ENCODE peak calls at places on chromosomes 11 and 22, in four cellular contexts. One of them, this sample, is unnamed.

GRCh38 chr11:120966840-120967239 is 57.1 kb upstream of the TBCEL start:
- DNase-seq in OCI-LY7: no peak
- DNase-seq in endodermal cell: no peak
- DNase-seq in tibial nerve: no peak
- DNase-seq in this sample: no peak

GRCh38 chr11:120929664-120930154 is 94.2 kb upstream of the TBCEL start:
- DNase-seq in OCI-LY7: peak
- DNase-seq in endodermal cell: peak
- DNase-seq in tibial nerve: no peak
- DNase-seq in this sample: peak

GRCh38 chr11:8759634-8760033 is 77.0 kb downstream of the RPL27A start:
- DNase-seq in OCI-LY7: no peak
- DNase-seq in endodermal cell: peak
- DNase-seq in tibial nerve: no peak
- DNase-seq in this sample: no peak

GRCh38 chr22:28053871-28054621 is 135.0 kb upstream of the PITPNB start:
- DNase-seq in OCI-LY7: no peak
- DNase-seq in endodermal cell: no peak
- DNase-seq in tibial nerve: no peak
- DNase-seq in this sample: no peak

GRCh38 chr11:66339163-66339675 is 3.0 kb upstream of the RIN1 start:
- DNase-seq in OCI-LY7: no peak
- DNase-seq in endodermal cell: no peak
- DNase-seq in tibial nerve: no peak
- DNase-seq in this sample: no peak

GRCh38 chr11:85884581-85885021 is 29.4 kb downstream of the CCDC83 start:
- DNase-seq in OCI-LY7: no peak
- DNase-seq in endodermal cell: no peak
- DNase-seq in tibial nerve: no peak
- DNase-seq in this sample: no peak

GRCh38 chr11:69981119-69981770 is 96.9 kb upstream of the ANO1 start:
- DNase-seq in OCI-LY7: no peak
- DNase-seq in endodermal cell: peak
- DNase-seq in tibial nerve: no peak
- DNase-seq in this sample: no peak

GRCh38 chr22:25495286-25495685 is 69.2 kb upstream of the GRK3 start:
- DNase-seq in OCI-LY7: no peak
- DNase-seq in endodermal cell: no peak
- DNase-seq in tibial nerve: no peak
- DNase-seq in this sample: no peak

GRCh38 chr22:42410708-42411107 is 21.5 kb downstream of the NFAM1 start:
- DNase-seq in OCI-LY7: no peak
- DNase-seq in endodermal cell: no peak
- DNase-seq in tibial nerve: no peak
- DNase-seq in this sample: no peak

GRCh38 chr22:46936378-46936916 is 174.0 kb downstream of the TBC1D22A start:
- DNase-seq in OCI-LY7: no peak
- DNase-seq in endodermal cell: no peak
- DNase-seq in tibial nerve: peak
- DNase-seq in this sample: no peak

GRCh38 chr22:26502688-26503561 is 9.3 kb downstream of the TFIP11 start:
- DNase-seq in OCI-LY7: peak
- DNase-seq in endodermal cell: peak
- DNase-seq in tibial nerve: no peak
- DNase-seq in this sample: no peak

GRCh38 chr22:23034621-23035556 is 35.4 kb upstream of the GNAZ start:
- DNase-seq in OCI-LY7: peak
- DNase-seq in endodermal cell: no peak
- DNase-seq in tibial nerve: no peak
- DNase-seq in this sample: no peak

GRCh38 chr11:134510171-134510570 is 98.1 kb upstream of the B3GAT1 start:
- DNase-seq in OCI-LY7: no peak
- DNase-seq in endodermal cell: peak
- DNase-seq in tibial nerve: no peak
- DNase-seq in this sample: no peak

GRCh38 chr11:68816917-68817419 is 24.7 kb downstream of the CPT1A start:
- DNase-seq in OCI-LY7: no peak
- DNase-seq in endodermal cell: no peak
- DNase-seq in tibial nerve: no peak
- DNase-seq in this sample: no peak

GRCh38 chr22:33000342-33001280 is 57.6 kb downstream of the SYN3 start:
- DNase-seq in OCI-LY7: peak
- DNase-seq in endodermal cell: peak
- DNase-seq in tibial nerve: peak
- DNase-seq in this sample: peak

GRCh38 chr22:36619797-36620390 is 83.7 kb downstream of the CACNG2 start:
- DNase-seq in OCI-LY7: no peak
- DNase-seq in endodermal cell: no peak
- DNase-seq in tibial nerve: no peak
- DNase-seq in this sample: no peak

GRCh38 chr22:23042179-23042578 is 28.1 kb upstream of the GNAZ start:
- DNase-seq in OCI-LY7: no peak
- DNase-seq in endodermal cell: no peak
- DNase-seq in tibial nerve: no peak
- DNase-seq in this sample: no peak

GRCh38 chr11:64711138-64711943 is 11.7 kb downstream of the NRXN2 start:
- DNase-seq in OCI-LY7: no peak
- DNase-seq in endodermal cell: peak
- DNase-seq in tibial nerve: no peak
- DNase-seq in this sample: no peak

GRCh38 chr22:17097062-17097461 is 12.3 kb downstream of the IL17RA start:
- DNase-seq in OCI-LY7: no peak
- DNase-seq in endodermal cell: no peak
- DNase-seq in tibial nerve: no peak
- DNase-seq in this sample: no peak

DNA sequence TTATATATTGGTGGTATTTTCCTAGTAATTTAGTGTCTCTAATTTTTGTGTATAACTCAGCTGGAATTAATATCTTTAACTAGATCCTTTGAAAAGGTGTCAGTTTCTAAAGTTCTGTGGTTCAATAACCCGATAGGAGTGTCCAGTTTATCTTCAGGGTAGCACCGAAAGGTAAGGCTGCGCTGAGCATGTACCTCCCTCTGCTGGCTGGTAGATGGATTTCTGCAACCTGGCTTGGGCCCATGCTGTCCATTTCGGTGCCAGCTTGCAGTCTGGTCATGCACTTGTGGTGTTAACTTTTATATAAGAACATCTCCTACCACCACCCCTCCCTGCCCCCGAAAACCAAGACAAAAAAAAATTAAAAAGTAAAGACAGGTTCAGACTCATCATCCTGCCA is 24.7 kb downstream of the EXT2 start:
- DNase-seq in OCI-LY7: no peak
- DNase-seq in endodermal cell: peak
- DNase-seq in tibial nerve: no peak
- DNase-seq in this sample: no peak
- TF ChIP-seq CTCF in OCI-LY7: peak
- TF ChIP-seq CTCF in endodermal cell: peak
- TF ChIP-seq CTCF in tibial nerve: no peak
- TF ChIP-seq CTCF in this sample: peak

GRCh38 chr11:82862379-82862778 is 37.9 kb downstream of the PRCP start:
- DNase-seq in OCI-LY7: no peak
- DNase-seq in endodermal cell: no peak
- DNase-seq in tibial nerve: no peak
- DNase-seq in this sample: no peak

GRCh38 chr11:82863209-82863608 is 37.0 kb downstream of the PRCP start:
- DNase-seq in OCI-LY7: no peak
- DNase-seq in endodermal cell: no peak
- DNase-seq in tibial nerve: no peak
- DNase-seq in this sample: no peak

GRCh38 chr11:82867495-82868082 is 32.6 kb downstream of the PRCP start:
- DNase-seq in OCI-LY7: peak
- DNase-seq in endodermal cell: peak
- DNase-seq in tibial nerve: peak
- DNase-seq in this sample: peak

GRCh38 chr11:82864268-82864667 is 36.0 kb downstream of the PRCP start:
- DNase-seq in OCI-LY7: peak
- DNase-seq in endodermal cell: peak
- DNase-seq in tibial nerve: peak
- DNase-seq in this sample: peak

DNA sequence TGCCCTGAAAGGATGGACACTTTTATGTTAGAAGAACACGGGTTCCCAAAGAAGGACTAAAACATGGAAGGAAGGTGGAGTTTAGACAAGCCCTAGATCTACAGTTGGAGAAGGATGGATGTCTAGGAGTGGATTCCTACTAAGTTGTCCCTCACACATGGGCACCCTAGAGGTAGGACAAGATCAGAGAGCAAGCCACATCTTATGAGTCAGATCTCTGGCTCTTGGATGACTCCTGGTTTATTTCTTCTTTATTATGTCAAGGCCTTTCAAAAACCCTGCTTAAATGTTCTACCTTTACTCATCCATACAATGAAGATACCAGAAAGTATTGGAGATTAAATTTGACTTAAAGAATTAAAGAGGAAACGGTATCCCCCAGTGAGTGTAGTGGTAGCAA is 34.4 kb downstream of the PRCP start:
- DNase-seq in OCI-LY7: no peak
- DNase-seq in endodermal cell: no peak
- DNase-seq in tibial nerve: no peak
- DNase-seq in this sample: no peak
- TF ChIP-seq CTCF in OCI-LY7: no peak
- TF ChIP-seq CTCF in endodermal cell: no peak
- TF ChIP-seq CTCF in tibial nerve: no peak
- TF ChIP-seq CTCF in this sample: no peak

GRCh38 chr11:102654761-102655160 is 29.6 kb upstream of the MMP20 start:
- DNase-seq in OCI-LY7: no peak
- DNase-seq in endodermal cell: no peak
- DNase-seq in tibial nerve: no peak
- DNase-seq in this sample: no peak

GRCh38 chr11:102655547-102655946 is 30.4 kb upstream of the MMP20 start:
- DNase-seq in OCI-LY7: no peak
- DNase-seq in endodermal cell: no peak
- DNase-seq in tibial nerve: no peak
- DNase-seq in this sample: no peak

GRCh38 chr11:102656528-102656927 is 31.4 kb upstream of the MMP20 start:
- DNase-seq in OCI-LY7: no peak
- DNase-seq in endodermal cell: no peak
- DNase-seq in tibial nerve: no peak
- DNase-seq in this sample: no peak

DNA sequence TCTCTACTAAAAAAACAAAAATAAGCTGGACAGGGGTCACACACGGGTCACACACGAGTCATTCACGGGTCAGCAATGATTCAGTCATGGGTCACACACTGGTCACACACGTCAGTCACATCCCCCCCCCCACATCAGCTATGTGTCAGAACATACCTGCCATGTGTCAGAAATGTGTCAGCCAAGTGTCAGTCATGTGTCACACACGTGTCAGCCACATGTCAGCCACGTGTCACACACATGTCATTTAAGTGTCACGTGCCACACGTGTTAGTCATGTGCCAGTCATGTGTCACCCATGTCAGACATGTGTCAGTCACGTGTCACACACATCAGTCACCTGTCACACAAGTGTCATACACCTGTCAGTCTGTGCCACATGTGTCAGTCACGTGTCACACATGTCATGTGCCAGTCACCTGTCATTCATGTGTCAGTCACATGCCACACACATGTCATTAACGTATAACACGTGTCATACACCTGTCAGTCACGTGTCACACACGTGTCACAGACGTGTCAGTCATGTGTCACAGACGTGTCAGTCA is 28.7 kb upstream of the MMP20 start:
- DNase-seq in OCI-LY7: no peak
- DNase-seq in endodermal cell: no peak
- DNase-seq in tibial nerve: no peak
- DNase-seq in this sample: no peak
- TF ChIP-seq CTCF in OCI-LY7: no peak
- TF ChIP-seq CTCF in endodermal cell: no peak
- TF ChIP-seq CTCF in tibial nerve: no peak
- TF ChIP-seq CTCF in this sample: no peak

DNA sequence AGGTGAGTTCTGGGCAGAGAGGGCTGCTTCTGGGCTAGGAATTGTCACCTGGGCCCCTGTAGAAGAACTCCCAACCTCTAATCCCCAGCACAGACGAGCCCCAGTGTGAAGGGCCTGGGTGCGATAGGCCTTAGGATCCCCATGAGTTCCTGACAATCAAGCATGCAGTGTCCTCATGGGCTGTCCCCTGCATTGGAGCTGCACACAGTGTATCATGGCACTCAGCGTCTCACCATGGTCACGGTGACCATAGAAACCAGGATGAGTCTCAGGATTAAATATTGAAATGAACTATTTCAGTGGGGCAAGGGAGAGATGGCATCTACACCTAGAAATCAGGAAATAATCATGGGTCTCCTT is 292 bp downstream of the SCGB2A1 start:
- DNase-seq in OCI-LY7: no peak
- DNase-seq in endodermal cell: no peak
- DNase-seq in tibial nerve: no peak
- DNase-seq in this sample: no peak
- TF ChIP-seq CTCF in OCI-LY7: no peak
- TF ChIP-seq CTCF in endodermal cell: no peak
- TF ChIP-seq CTCF in tibial nerve: no peak
- TF ChIP-seq CTCF in this sample: no peak

GRCh38 chr22:30284172-30284571 is 5.1 kb downstream of the CASTOR1 start:
- DNase-seq in OCI-LY7: no peak
- DNase-seq in endodermal cell: no peak
- DNase-seq in tibial nerve: no peak
- DNase-seq in this sample: no peak
- TF ChIP-seq CTCF in OCI-LY7: no peak
- TF ChIP-seq CTCF in endodermal cell: no peak
- TF ChIP-seq CTCF in tibial nerve: no peak
- TF ChIP-seq CTCF in this sample: no peak

DNA sequence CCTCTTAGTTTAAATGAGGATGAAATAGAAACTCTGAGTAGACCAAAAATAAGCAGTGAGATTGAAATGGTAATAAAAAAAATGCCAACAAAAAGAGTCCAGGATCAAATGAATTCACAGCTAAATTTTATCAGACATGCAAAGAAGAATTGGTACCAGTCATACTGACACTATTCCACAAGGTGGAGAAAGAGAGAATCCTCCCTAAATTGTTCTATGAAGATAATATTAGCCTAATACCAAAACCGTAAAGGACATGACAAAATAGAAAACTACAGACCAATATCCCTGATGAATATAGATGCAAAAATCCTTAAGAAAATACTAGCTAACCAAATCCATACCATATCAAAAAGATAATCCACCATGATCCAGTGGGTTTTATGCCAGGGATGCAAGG is 169.8 kb upstream of the CHORDC1 start:
- DNase-seq in OCI-LY7: no peak
- DNase-seq in endodermal cell: no peak
- DNase-seq in tibial nerve: no peak
- DNase-seq in this sample: no peak
- TF ChIP-seq CTCF in OCI-LY7: peak
- TF ChIP-seq CTCF in endodermal cell: peak
- TF ChIP-seq CTCF in tibial nerve: no peak
- TF ChIP-seq CTCF in this sample: no peak

This sample was measured in HFF-Myc.